ENCODE peak calls at places on chromosome 9, in seven cellular contexts. E, V, F, U, T, Z and I are unnamed samples.

GRCh38 chr9:131125038-131125287 is 423 bp upstream of the NUP214 start:
- DNase-seq in T (no peak), E (no peak), Z (no peak), U (no peak), F (no peak), V (no peak), I (no peak)

GRCh38 chr9:1837453-1838084 is 177.6 kb upstream of the SMARCA2 start:
- DNase-seq in T (peak; percentile 36), F (no peak), U (no peak), V (peak; percentile 11), Z (peak; percentile 34), E (no peak), I (peak; percentile 10)

GRCh38 chr9:13568446-13568845 is 289.0 kb upstream of the MPDZ start:
- DNase-seq in V (no peak), F (no peak), E (no peak), Z (no peak), T (no peak), U (no peak), I (no peak)

GRCh38 chr9:8234286-8234819 is 434.8 kb upstream of the DMAC1 start:
- DNase-seq in F (no peak), Z (no peak), U (no peak), E (no peak), T (no peak), V (no peak), I (no peak)

GRCh38 chr9:132356276-132356924 is 1.6 kb upstream of the SETX start:
- DNase-seq in U (no peak), Z (no peak), T (no peak), V (no peak), F (no peak), E (no peak), I (no peak)

GRCh38 chr9:93958875-93959682 is 3.9 kb upstream of the BARX1 start:
- DNase-seq in V (no peak), E (no peak), Z (no peak), T (peak; percentile 65), F (no peak), U (no peak), I (no peak)

GRCh38 chr9:133715295-133715865 is 22.8 kb downstream of the SARDH start:
- DNase-seq in T (peak; percentile 63), U (peak; percentile 62), F (no peak), Z (no peak), E (no peak), V (no peak), I (no peak)

GRCh38 chr9:81391457-81391825 is 297.9 kb downstream of the TLE1 start:
- DNase-seq in Z (no peak), V (no peak), U (no peak), F (no peak), E (no peak), T (no peak), I (no peak)

GRCh38 chr9:98081477-98082219 is 25.1 kb downstream of the NANS start:
- DNase-seq in F (no peak), V (peak; percentile 57), Z (no peak), T (no peak), E (no peak), U (peak; percentile 67), I (no peak)

GRCh38 chr9:27671591-27671990 is 98.3 kb upstream of the C9orf72 start:
- DNase-seq in V (no peak), Z (no peak), T (no peak), E (no peak), U (no peak), F (no peak), I (no peak)

GRCh38 chr9:126299706-126300276 is 26.8 kb upstream of the MVB12B start:
- DNase-seq in E (no peak), F (peak; percentile 10), U (no peak), V (no peak), T (no peak), Z (no peak), I (no peak)

GRCh38 chr9:27183701-27184100 is 74.7 kb downstream of the TEK start:
- DNase-seq in U (no peak), V (no peak), T (no peak), E (no peak), Z (no peak), F (no peak), I (no peak)

GRCh38 chr9:21682376-21682775 is 120.1 kb upstream of the MTAP start:
- DNase-seq in Z (no peak), E (no peak), U (no peak), T (no peak), F (no peak), V (no peak), I (no peak)

GRCh38 chr9:131214457-131214856 is 61.9 kb downstream of the FAM78A start:
- DNase-seq in Z (no peak), F (no peak), E (no peak), U (no peak), V (no peak), T (no peak), I (no peak)

GRCh38 chr9:33136721-33137120 is 30.4 kb downstream of the B4GALT1 start:
- DNase-seq in T (no peak), Z (no peak), F (no peak), V (no peak), U (peak; percentile 64), E (no peak), I (no peak)

GRCh38 chr9:106920701-106921283 is 57.8 kb downstream of the ZNF462 start:
- DNase-seq in Z (no peak), E (peak; percentile 12), V (peak; percentile 65), U (no peak), T (no peak), F (no peak), I (no peak)

GRCh38 chr9:13665418-13666066 is 386.1 kb upstream of the MPDZ start:
- DNase-seq in F (no peak), Z (peak; percentile 4), U (no peak), V (no peak), E (no peak), T (no peak), I (no peak)

GRCh38 chr9:82466616-82467251 is 478.2 kb downstream of the SPATA31D1 start:
- DNase-seq in F (no peak), V (no peak), E (no peak), U (no peak), T (no peak), Z (no peak), I (no peak)

GRCh38 chr9:128556915-128557634 is 4.7 kb downstream of the SPTAN1 start:
- DNase-seq in F (no peak), T (no peak), Z (no peak), V (no peak), U (no peak), E (no peak), I (no peak)

GRCh38 chr9:105694320-105694847 is at the start of gene TMEM38B:
- DNase-seq in U (peak; percentile 95), E (peak; percentile 48), F (peak; percentile 91), V (peak; percentile 88), T (peak; percentile 97), Z (peak; percentile 88), I (peak; percentile 76)

GRCh38 chr9:25814023-25814422 is 135.8 kb upstream of the TUSC1 start:
- DNase-seq in V (no peak), F (no peak), T (no peak), U (no peak), E (no peak), Z (no peak), I (no peak)

GRCh38 chr9:113602126-113603119 is 138.9 kb downstream of the RGS3 start:
- DNase-seq in U (peak; percentile 81), Z (peak; percentile 84), E (peak; percentile 53), T (peak; percentile 57), F (no peak), V (peak; percentile 48), I (no peak)
- H3K4me1 ChIP-seq in U (peaks cover 52% of the 10 kb centered on the region), Z (peaks cover 9% of the 10 kb centered on the region), E (peaks cover 20% of the 10 kb centered on the region), T (peaks cover 41% of the 10 kb centered on the region), F (peaks cover 51% of the 10 kb centered on the region), V (peaks cover 11% of the 10 kb centered on the region), I (no peaks in the 10 kb centered on the region)

GRCh38 chr9:96649620-96650323 is 5.3 kb downstream of the PRXL2C start:
- DNase-seq in T (no peak), E (no peak), F (no peak), Z (no peak), V (no peak), U (no peak), I (no peak)

GRCh38 chr9:96646081-96646991 is 8.8 kb downstream of the PRXL2C start:
- DNase-seq in T (no peak), Z (no peak), U (no peak), F (no peak), E (no peak), V (no peak), I (no peak)

GRCh38 chr9:96654450-96655197 is 493 bp downstream of the PRXL2C start:
- DNase-seq in T (peak; percentile 88), F (peak; percentile 90), V (peak; percentile 81), Z (peak; percentile 78), U (peak; percentile 91), E (peak; percentile 54), I (peak; percentile 57)

GRCh38 chr9:96655198-96655851 is at the start of gene PRXL2C:
- DNase-seq in T (peak; percentile 92), V (peak; percentile 90), Z (peak; percentile 86), F (peak; percentile 90), U (peak; percentile 94), E (no peak), I (peak; percentile 84)

GRCh38 chr9:96651626-96652025 is 3.5 kb downstream of the PRXL2C start:
- DNase-seq in E (no peak), V (no peak), Z (no peak), F (no peak), T (peak; percentile 48), U (no peak), I (no peak)
- TF ChIP-seq CTCF in E (peak; percentile 45), V (peak; percentile 15), Z (no peak), F (no peak), T (peak; percentile 71), U (no peak), I (peak; percentile 44)

GRCh38 chr9:137534256-137535119 is 15.7 kb downstream of the PNPLA7 start:
- DNase-seq in V (no peak), Z (peak; percentile 86), F (no peak), T (peak; percentile 75), E (peak; percentile 59), U (no peak), I (peak; percentile 85)

GRCh38 chr9:137535120-137535428 is 15.1 kb downstream of the PNPLA7 start:
- DNase-seq in E (no peak), U (no peak), Z (no peak), F (no peak), V (no peak), T (no peak), I (no peak)

DNA sequence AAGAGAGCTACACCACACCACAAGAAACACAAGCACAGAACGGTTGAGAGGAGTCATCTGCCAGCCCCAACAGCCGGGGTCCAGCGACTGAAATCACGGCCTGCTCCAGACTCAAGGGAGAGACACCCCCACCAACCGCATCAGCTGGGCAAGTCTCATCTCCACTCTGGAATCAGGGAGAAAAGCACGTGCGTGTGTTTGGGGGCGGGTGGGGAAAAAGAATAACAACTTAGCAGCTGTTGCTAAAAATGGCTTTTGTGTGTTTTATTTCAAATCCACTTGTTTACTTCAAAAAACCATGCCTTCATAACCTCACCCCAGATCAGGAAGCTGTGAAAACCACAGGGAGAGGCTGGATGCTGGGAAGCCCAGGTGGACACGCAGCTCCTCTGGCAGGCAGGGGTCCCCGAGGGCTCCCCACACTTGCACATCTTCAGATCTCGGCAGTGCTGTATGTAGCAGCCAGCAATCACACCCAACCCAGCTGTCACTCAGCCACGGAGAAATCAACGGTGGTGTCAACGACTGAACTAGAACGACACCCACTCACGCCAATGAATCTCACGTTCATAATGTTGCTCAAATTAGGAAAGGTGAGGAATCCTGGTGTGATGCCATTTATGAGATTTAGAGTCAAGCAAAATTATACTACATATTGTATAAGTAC is 19.0 kb downstream of the PNPLA7 start:
- DNase-seq in E (no peak), T (no peak), F (no peak), U (no peak), Z (no peak), V (no peak), I (no peak)
- TF ChIP-seq POLR2AphosphoS5 in E (no peak), T (no peak), F (no peak), U (no peak), Z (no peak), V (no peak), I (no peak)

GRCh38 chr9:78563269-78563668 is 266.3 kb downstream of the PSAT1 start:
- DNase-seq in V (no peak), U (no peak), F (peak; percentile 52), T (no peak), E (no peak), Z (no peak), I (no peak)
- H3K4me1 ChIP-seq in V (no peaks in the 10 kb centered on the region), U (no peaks in the 10 kb centered on the region), F (no peaks in the 10 kb centered on the region), T (no peaks in the 10 kb centered on the region), E (no peaks in the 10 kb centered on the region), Z (no peaks in the 10 kb centered on the region), I (no peaks in the 10 kb centered on the region)